ENCODE peak calls at places on chromosome 20, in ten cellular contexts. One of them, this sample, is unnamed. For H3K36me3, the result is how much of the 10 kb centered on the place peaks cover.

GRCh38 chr20:19260412-19261090 is 48.1 kb downstream of the SLC24A3 start:
- DNase-seq in heart left ventricle: no peak
- DNase-seq in stomach: no peak
- DNase-seq in sigmoid colon: no peak
- DNase-seq in vagina: peak
- DNase-seq in transverse colon: no peak
- DNase-seq in tibial nerve: no peak
- DNase-seq in adrenal gland: no peak
- DNase-seq in breast epithelium: no peak
- DNase-seq in uterus: no peak
- DNase-seq in this sample: no peak

GRCh38 chr20:14336667-14337066 is 745 bp downstream of the FLRT3 start:
- DNase-seq in heart left ventricle: no peak
- DNase-seq in stomach: no peak
- DNase-seq in sigmoid colon: no peak
- DNase-seq in vagina: no peak
- DNase-seq in transverse colon: no peak
- DNase-seq in tibial nerve: no peak
- DNase-seq in adrenal gland: no peak
- DNase-seq in breast epithelium: no peak
- DNase-seq in uterus: no peak
- DNase-seq in this sample: no peak

GRCh38 chr20:8932192-8933150 is 136.4 kb upstream of the PLCB4 start:
- DNase-seq in heart left ventricle: no peak
- DNase-seq in stomach: no peak
- DNase-seq in sigmoid colon: no peak
- DNase-seq in vagina: no peak
- DNase-seq in transverse colon: no peak
- DNase-seq in tibial nerve: no peak
- DNase-seq in adrenal gland: peak
- DNase-seq in breast epithelium: no peak
- DNase-seq in uterus: peak
- DNase-seq in this sample: no peak

GRCh38 chr20:47571426-47571825 is 69.7 kb downstream of the NCOA3 start:
- DNase-seq in heart left ventricle: no peak
- DNase-seq in stomach: no peak
- DNase-seq in sigmoid colon: no peak
- DNase-seq in vagina: no peak
- DNase-seq in transverse colon: no peak
- DNase-seq in tibial nerve: no peak
- DNase-seq in adrenal gland: no peak
- DNase-seq in breast epithelium: no peak
- DNase-seq in uterus: no peak
- DNase-seq in this sample: no peak

GRCh38 chr20:57746201-57746600 is 36.4 kb upstream of the PMEPA1 start:
- DNase-seq in heart left ventricle: no peak
- DNase-seq in stomach: no peak
- DNase-seq in sigmoid colon: peak
- DNase-seq in vagina: no peak
- DNase-seq in transverse colon: no peak
- DNase-seq in tibial nerve: no peak
- DNase-seq in adrenal gland: no peak
- DNase-seq in breast epithelium: no peak
- DNase-seq in uterus: no peak
- DNase-seq in this sample: peak

GRCh38 chr20:6075428-6076219 is 21.8 kb upstream of the LRRN4 start:
- DNase-seq in heart left ventricle: peak
- DNase-seq in stomach: no peak
- DNase-seq in sigmoid colon: no peak
- DNase-seq in vagina: no peak
- DNase-seq in transverse colon: no peak
- DNase-seq in tibial nerve: no peak
- DNase-seq in adrenal gland: peak
- DNase-seq in breast epithelium: no peak
- DNase-seq in uterus: no peak
- DNase-seq in this sample: no peak

GRCh38 chr20:646107-646867 is 6.7 kb downstream of the SRXN1 start:
- DNase-seq in heart left ventricle: no peak
- DNase-seq in stomach: no peak
- DNase-seq in sigmoid colon: no peak
- DNase-seq in vagina: no peak
- DNase-seq in transverse colon: no peak
- DNase-seq in tibial nerve: no peak
- DNase-seq in adrenal gland: peak
- DNase-seq in breast epithelium: no peak
- DNase-seq in uterus: no peak
- DNase-seq in this sample: no peak

GRCh38 chr20:44805991-44806729 is 4.2 kb downstream of the RIMS4 start:
- DNase-seq in heart left ventricle: no peak
- DNase-seq in stomach: no peak
- DNase-seq in sigmoid colon: peak
- DNase-seq in vagina: peak
- DNase-seq in transverse colon: no peak
- DNase-seq in tibial nerve: peak
- DNase-seq in adrenal gland: peak
- DNase-seq in breast epithelium: no peak
- DNase-seq in uterus: peak
- DNase-seq in this sample: no peak

GRCh38 chr20:1813101-1813529 is 82.1 kb upstream of the SIRPA start:
- DNase-seq in heart left ventricle: peak
- DNase-seq in stomach: peak
- DNase-seq in sigmoid colon: peak
- DNase-seq in vagina: peak
- DNase-seq in transverse colon: peak
- DNase-seq in tibial nerve: peak
- DNase-seq in adrenal gland: peak
- DNase-seq in breast epithelium: no peak
- DNase-seq in uterus: peak
- DNase-seq in this sample: no peak

GRCh38 chr20:49964964-49965780 is 17.6 kb upstream of the SNAI1 start:
- DNase-seq in heart left ventricle: no peak
- DNase-seq in stomach: peak
- DNase-seq in sigmoid colon: peak
- DNase-seq in vagina: no peak
- DNase-seq in transverse colon: peak
- DNase-seq in tibial nerve: no peak
- DNase-seq in adrenal gland: peak
- DNase-seq in breast epithelium: no peak
- DNase-seq in uterus: no peak
- DNase-seq in this sample: peak

GRCh38 chr20:63979221-63979548 is 257 bp downstream of the SAMD10 start:
- DNase-seq in heart left ventricle: no peak
- DNase-seq in stomach: no peak
- DNase-seq in sigmoid colon: no peak
- DNase-seq in vagina: no peak
- DNase-seq in transverse colon: no peak
- DNase-seq in tibial nerve: no peak
- DNase-seq in adrenal gland: no peak
- DNase-seq in breast epithelium: no peak
- DNase-seq in uterus: no peak
- DNase-seq in this sample: no peak
- H3K27ac ChIP-seq in heart left ventricle: peak
- H3K27ac ChIP-seq in stomach: peak
- H3K27ac ChIP-seq in sigmoid colon: peak
- H3K27ac ChIP-seq in vagina: peak
- H3K27ac ChIP-seq in transverse colon: peak
- H3K27ac ChIP-seq in tibial nerve: peak
- H3K27ac ChIP-seq in adrenal gland: no peak
- H3K27ac ChIP-seq in breast epithelium: peak
- H3K27ac ChIP-seq in uterus: no peak
- H3K27ac ChIP-seq in this sample: peak

GRCh38 chr20:20713244-20713765 is 861 bp upstream of the RALGAPA2 start:
- DNase-seq in heart left ventricle: no peak
- DNase-seq in stomach: no peak
- DNase-seq in sigmoid colon: no peak
- DNase-seq in vagina: peak
- DNase-seq in transverse colon: peak
- DNase-seq in tibial nerve: no peak
- DNase-seq in adrenal gland: no peak
- DNase-seq in breast epithelium: no peak
- DNase-seq in uterus: peak
- DNase-seq in this sample: peak

GRCh38 chr20:20711413-20711812 is 1.0 kb downstream of the RALGAPA2 start:
- DNase-seq in heart left ventricle: no peak
- DNase-seq in stomach: no peak
- DNase-seq in sigmoid colon: no peak
- DNase-seq in vagina: peak
- DNase-seq in transverse colon: peak
- DNase-seq in tibial nerve: no peak
- DNase-seq in adrenal gland: no peak
- DNase-seq in breast epithelium: no peak
- DNase-seq in uterus: no peak
- DNase-seq in this sample: peak

GRCh38 chr20:20712004-20712473 is 405 bp downstream of the RALGAPA2 start:
- DNase-seq in heart left ventricle: no peak
- DNase-seq in stomach: peak
- DNase-seq in sigmoid colon: no peak
- DNase-seq in vagina: peak
- DNase-seq in transverse colon: peak
- DNase-seq in tibial nerve: no peak
- DNase-seq in adrenal gland: peak
- DNase-seq in breast epithelium: no peak
- DNase-seq in uterus: no peak
- DNase-seq in this sample: no peak

GRCh38 chr20:20710847-20711315 is 1.6 kb downstream of the RALGAPA2 start:
- DNase-seq in heart left ventricle: no peak
- DNase-seq in stomach: peak
- DNase-seq in sigmoid colon: no peak
- DNase-seq in vagina: peak
- DNase-seq in transverse colon: peak
- DNase-seq in tibial nerve: no peak
- DNase-seq in adrenal gland: no peak
- DNase-seq in breast epithelium: no peak
- DNase-seq in uterus: no peak
- DNase-seq in this sample: no peak

GRCh38 chr20:20712474-20713243 is at the start of gene RALGAPA2:
- DNase-seq in heart left ventricle: peak
- DNase-seq in stomach: peak
- DNase-seq in sigmoid colon: peak
- DNase-seq in vagina: peak
- DNase-seq in transverse colon: peak
- DNase-seq in tibial nerve: peak
- DNase-seq in adrenal gland: peak
- DNase-seq in breast epithelium: peak
- DNase-seq in uterus: peak
- DNase-seq in this sample: peak
- TF ChIP-seq POLR2A in heart left ventricle: peak
- TF ChIP-seq POLR2A in stomach: no peak
- TF ChIP-seq POLR2A in sigmoid colon: no peak
- TF ChIP-seq POLR2A in vagina: peak
- TF ChIP-seq POLR2A in transverse colon: no peak
- TF ChIP-seq POLR2A in tibial nerve: peak
- TF ChIP-seq POLR2A in adrenal gland: peak
- TF ChIP-seq POLR2A in breast epithelium: no peak
- TF ChIP-seq POLR2A in uterus: peak
- TF ChIP-seq POLR2A in this sample: peak

DNA sequence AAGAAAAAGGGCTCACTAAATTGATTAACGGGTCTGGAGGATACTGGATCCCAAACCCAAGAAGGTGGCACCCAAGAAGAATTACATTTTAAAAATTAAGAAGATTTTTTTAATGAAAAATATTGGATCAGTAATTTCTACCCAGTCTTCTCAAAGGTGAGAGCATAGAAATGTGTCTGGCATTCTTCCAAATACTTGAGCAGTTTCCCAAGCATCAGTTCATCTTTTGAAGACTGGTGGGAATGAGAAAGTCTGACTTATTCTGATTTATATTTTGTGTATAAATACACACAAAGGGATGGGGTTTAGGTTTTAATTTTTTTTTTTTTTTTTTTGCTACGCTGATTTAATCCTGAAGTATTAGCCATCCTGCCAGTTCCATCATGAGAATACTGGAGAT is 3.3 kb downstream of the MGME1 start:
- DNase-seq in heart left ventricle: no peak
- DNase-seq in stomach: no peak
- DNase-seq in sigmoid colon: no peak
- DNase-seq in vagina: no peak
- DNase-seq in transverse colon: no peak
- DNase-seq in tibial nerve: no peak
- DNase-seq in adrenal gland: no peak
- DNase-seq in breast epithelium: no peak
- DNase-seq in uterus: no peak
- DNase-seq in this sample: no peak
- H3K36me3 ChIP-seq in heart left ventricle: under half
- H3K36me3 ChIP-seq in stomach: under half
- H3K36me3 ChIP-seq in sigmoid colon: under half
- H3K36me3 ChIP-seq in vagina: under half
- H3K36me3 ChIP-seq in transverse colon: under half
- H3K36me3 ChIP-seq in tibial nerve: under half
- H3K36me3 ChIP-seq in adrenal gland: under half
- H3K36me3 ChIP-seq in breast epithelium: under half
- H3K36me3 ChIP-seq in uterus: under half
- H3K36me3 ChIP-seq in this sample: under half

GRCh38 chr20:17844549-17845298 is 123.9 kb downstream of the SNX5 start:
- DNase-seq in heart left ventricle: no peak
- DNase-seq in stomach: no peak
- DNase-seq in sigmoid colon: no peak
- DNase-seq in vagina: no peak
- DNase-seq in transverse colon: no peak
- DNase-seq in tibial nerve: no peak
- DNase-seq in adrenal gland: no peak
- DNase-seq in breast epithelium: no peak
- DNase-seq in uterus: no peak
- DNase-seq in this sample: no peak

GRCh38 chr20:17841751-17842191 is 126.8 kb downstream of the SNX5 start:
- DNase-seq in heart left ventricle: peak
- DNase-seq in stomach: no peak
- DNase-seq in sigmoid colon: peak
- DNase-seq in vagina: no peak
- DNase-seq in transverse colon: no peak
- DNase-seq in tibial nerve: peak
- DNase-seq in adrenal gland: peak
- DNase-seq in breast epithelium: no peak
- DNase-seq in uterus: peak
- DNase-seq in this sample: no peak

GRCh38 chr20:17845701-17846475 is 122.7 kb downstream of the SNX5 start:
- DNase-seq in heart left ventricle: no peak
- DNase-seq in stomach: no peak
- DNase-seq in sigmoid colon: peak
- DNase-seq in vagina: no peak
- DNase-seq in transverse colon: peak
- DNase-seq in tibial nerve: no peak
- DNase-seq in adrenal gland: no peak
- DNase-seq in breast epithelium: no peak
- DNase-seq in uterus: no peak
- DNase-seq in this sample: no peak

GRCh38 chr20:17843246-17844132 is 125.1 kb downstream of the SNX5 start:
- DNase-seq in heart left ventricle: peak
- DNase-seq in stomach: no peak
- DNase-seq in sigmoid colon: peak
- DNase-seq in vagina: no peak
- DNase-seq in transverse colon: no peak
- DNase-seq in tibial nerve: peak
- DNase-seq in adrenal gland: peak
- DNase-seq in breast epithelium: no peak
- DNase-seq in uterus: peak
- DNase-seq in this sample: no peak

DNA sequence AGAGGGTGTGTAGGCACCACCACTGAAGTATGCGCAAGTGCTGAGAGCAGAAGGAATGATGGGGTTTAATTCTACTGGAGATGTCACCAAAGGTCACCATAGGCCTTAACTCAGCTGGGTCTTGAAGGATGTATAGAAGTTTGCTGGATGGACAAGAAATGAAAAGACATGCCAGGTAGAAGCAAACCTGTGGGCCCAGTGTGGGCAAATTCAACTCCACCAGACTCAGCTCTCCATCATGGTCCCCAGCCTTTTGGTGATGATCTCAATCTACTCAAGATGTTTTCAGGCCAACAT is 124.5 kb downstream of the SNX5 start:
- DNase-seq in heart left ventricle: no peak
- DNase-seq in stomach: no peak
- DNase-seq in sigmoid colon: no peak
- DNase-seq in vagina: no peak
- DNase-seq in transverse colon: no peak
- DNase-seq in tibial nerve: no peak
- DNase-seq in adrenal gland: no peak
- DNase-seq in breast epithelium: no peak
- DNase-seq in uterus: no peak
- DNase-seq in this sample: no peak
- H3K27ac ChIP-seq in heart left ventricle: no peak
- H3K27ac ChIP-seq in stomach: peak
- H3K27ac ChIP-seq in sigmoid colon: peak
- H3K27ac ChIP-seq in vagina: peak
- H3K27ac ChIP-seq in transverse colon: peak
- H3K27ac ChIP-seq in tibial nerve: peak
- H3K27ac ChIP-seq in adrenal gland: peak
- H3K27ac ChIP-seq in breast epithelium: peak
- H3K27ac ChIP-seq in uterus: peak
- H3K27ac ChIP-seq in this sample: no peak